ENCODE peak calls at places on chromosome 3, in four cellular contexts. Z is right lobe of liver, G is cardiac fibroblast, P is osteocyte. R is an unnamed sample.

GRCh38 chr3:144162042-144162441 is 190.4 kb downstream of the DIPK2A start:
- DNase-seq in Z (no peak), G (peak), P (no peak), R (no peak)

GRCh38 chr3:40377822-40378221 is 9.2 kb upstream of the ENTPD3 start:
- DNase-seq in Z (no peak), G (no peak), P (no peak), R (no peak)

GRCh38 chr3:77652624-77653023 is 612.7 kb downstream of the ROBO2 start:
- DNase-seq in Z (no peak), G (no peak), P (no peak), R (no peak)

GRCh38 chr3:127675651-127676391 is 3.1 kb downstream of the ABTB1 start:
- DNase-seq in Z (peak), G (no peak), P (peak), R (no peak)

GRCh38 chr3:192422998-192423349 is 304.4 kb downstream of the FGF12 start:
- DNase-seq in Z (no peak), G (peak), P (no peak), R (no peak)

GRCh38 chr3:188772886-188773285 is 398.9 kb upstream of the TPRG1 start:
- DNase-seq in Z (no peak), G (peak), P (no peak), R (no peak)

GRCh38 chr3:62143843-62144450 is 229.4 kb downstream of the FEZF2 start:
- DNase-seq in Z (no peak), G (no peak), P (no peak), R (no peak)

GRCh38 chr3:126358038-126358815 is 1.0 kb upstream of the KLF15 start:
- DNase-seq in Z (peak), G (no peak), P (no peak), R (no peak)

GRCh38 chr3:141326123-141326522 is 42.2 kb upstream of the ZBTB38 start:
- DNase-seq in Z (no peak), G (no peak), P (no peak), R (no peak)

GRCh38 chr3:168847293-168847883 is 751.7 kb upstream of the GOLIM4 start:
- DNase-seq in Z (no peak), G (peak), P (no peak), R (peak)

GRCh38 chr3:278300-279064 is 81.9 kb downstream of the CHL1 start:
- DNase-seq in Z (no peak), G (no peak), P (no peak), R (no peak)

GRCh38 chr3:97952280-97952679 is 20.0 kb downstream of the RIOX2 start:
- DNase-seq in Z (no peak), G (peak), P (no peak), R (no peak)

GRCh38 chr3:4447600-4448561 is 19.2 kb downstream of the SUMF1 start:
- DNase-seq in Z (no peak), G (no peak), P (no peak), R (no peak)

GRCh38 chr3:183212565-183212964 is 40.5 kb upstream of the B3GNT5 start:
- DNase-seq in Z (no peak), G (no peak), P (no peak), R (no peak)

DNA sequence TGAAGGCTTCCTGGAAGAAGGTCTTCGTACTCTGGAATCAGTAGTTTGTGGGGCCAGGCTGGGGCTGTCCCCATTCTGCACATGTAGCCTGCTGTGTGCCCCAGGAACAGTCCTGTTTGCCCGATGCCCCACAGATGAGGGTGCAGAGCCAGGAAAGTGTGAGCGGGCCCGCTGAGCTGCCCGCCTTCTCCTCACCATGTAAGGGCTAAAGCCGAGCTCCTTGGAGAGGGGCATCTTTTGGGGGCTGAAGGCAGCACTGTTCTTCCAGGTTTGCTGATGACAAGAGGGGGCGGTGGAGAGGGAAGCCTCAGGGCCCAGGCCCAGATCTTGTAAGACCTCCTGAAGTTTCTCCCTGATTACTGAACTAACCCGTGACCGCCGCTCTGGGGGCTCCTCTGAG is 73.2 kb upstream of the GSK3B start:
- DNase-seq in Z (no peak), G (no peak), P (no peak), R (no peak)
- TF ChIP-seq CTCF in Z (no peak), G (no peak), P (no peak), R (no peak)

GRCh38 chr3:112199622-112200316 is 66.7 kb upstream of the GCSAM start:
- DNase-seq in Z (no peak), G (peak), P (no peak), R (no peak)
- TF ChIP-seq CTCF in Z (no peak), G (peak), P (no peak), R (no peak)

DNA sequence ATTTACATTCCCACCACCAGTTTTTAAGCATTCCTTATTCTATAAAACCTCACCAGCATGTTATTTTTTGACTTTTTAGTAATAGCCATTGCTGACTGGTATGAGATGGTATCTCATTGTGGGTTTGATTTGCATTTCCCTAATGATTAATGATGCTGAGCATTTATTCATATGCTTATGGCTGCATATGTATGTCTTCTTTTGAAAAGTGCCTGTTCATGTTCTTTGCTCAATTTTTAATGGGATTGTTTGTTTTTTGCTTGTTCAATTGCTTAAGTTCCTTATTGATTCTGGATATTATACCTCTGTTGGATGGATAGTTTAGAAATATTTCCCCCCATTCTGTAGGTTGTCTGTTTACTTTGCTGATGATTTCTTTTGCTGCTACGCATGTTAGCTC is 16.1 kb downstream of the TBC1D5 start:
- DNase-seq in Z (no peak), G (no peak), P (no peak), R (no peak)
- TF ChIP-seq CTCF in Z (no peak), G (no peak), P (no peak), R (no peak)

DNA sequence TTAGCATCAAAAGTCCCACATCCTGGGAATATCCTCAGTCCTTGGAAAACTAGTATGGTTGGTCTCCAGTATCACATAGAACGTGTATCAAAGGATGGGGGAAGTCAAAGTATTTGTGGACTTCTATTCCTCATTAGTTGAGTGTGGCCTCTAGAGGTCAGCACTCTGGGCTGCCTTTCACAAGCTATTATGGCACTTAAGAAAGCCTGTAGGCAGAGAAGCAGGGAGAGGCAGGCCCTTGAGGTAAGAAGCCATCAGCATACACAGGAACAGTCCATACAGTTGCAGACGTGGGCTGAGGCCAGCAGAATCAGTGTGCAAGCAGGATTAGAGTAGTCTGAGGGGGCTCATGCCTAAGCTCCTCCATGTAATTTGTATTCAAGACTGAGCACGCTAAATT is 341.7 kb downstream of the CLSTN2 start:
- DNase-seq in Z (no peak), G (peak), P (no peak), R (peak)
- TF ChIP-seq CTCF in Z (peak), G (no peak), P (peak), R (no peak)

DNA sequence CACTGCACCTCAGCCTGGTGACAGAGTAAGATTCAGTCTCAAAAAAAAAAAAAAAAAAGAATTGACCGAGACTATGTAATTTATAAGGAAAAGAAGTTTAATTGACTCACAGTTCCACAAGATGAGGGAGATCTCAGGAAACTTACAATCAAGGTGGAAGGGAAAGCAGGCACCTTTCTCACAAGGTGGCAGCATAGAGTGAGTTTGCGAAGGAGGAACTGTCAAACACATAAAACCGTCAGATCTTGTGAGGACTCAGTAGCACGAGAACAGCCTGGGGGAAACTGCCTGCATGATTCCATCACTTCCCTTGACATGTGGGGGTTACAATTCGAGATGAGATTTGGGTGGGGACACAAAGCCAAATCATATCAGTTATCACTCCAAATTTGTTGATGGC is 380.9 kb downstream of the EDEM1 start:
- DNase-seq in Z (no peak), G (no peak), P (no peak), R (peak)
- TF ChIP-seq CTCF in Z (no peak), G (no peak), P (no peak), R (no peak)

DNA sequence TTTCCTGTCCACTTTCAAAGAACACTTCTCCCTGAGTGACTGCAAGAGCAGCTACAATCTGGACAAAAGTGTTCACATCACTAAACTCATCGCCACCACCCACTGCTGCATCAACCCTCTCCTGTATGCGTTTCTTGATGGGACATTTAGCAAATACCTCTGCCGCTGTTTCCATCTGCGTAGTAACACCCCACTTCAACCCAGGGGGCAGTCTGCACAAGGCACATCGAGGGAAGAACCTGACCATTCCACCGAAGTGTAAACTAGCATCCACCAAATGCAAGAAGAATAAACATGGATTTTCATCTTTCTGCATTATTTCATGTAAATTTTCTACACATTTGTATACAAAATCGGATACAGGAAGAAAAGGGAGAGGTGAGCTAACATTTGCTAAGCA is 1.8 kb downstream of the CCRL2 start:
- DNase-seq in Z (no peak), G (no peak), P (no peak), R (no peak)
- TF ChIP-seq CTCF in Z (no peak), G (no peak), P (no peak), R (no peak)

GRCh38 chr3:153513236-153513635 is 351.2 kb downstream of the RAP2B start:
- DNase-seq in Z (no peak), G (peak), P (no peak), R (peak)
- TF ChIP-seq CTCF in Z (no peak), G (peak), P (peak), R (peak)

R was measured in Calu3.